ENCODE peak calls at places on chromosomes 12 and 14, in six cellular contexts. One of them, this sample, is unnamed.

GRCh38 chr14:80465541-80466220 is 254.4 kb upstream of the DIO2 start:
- DNase-seq in osteocyte: no peak
- DNase-seq in stimulated activated CD4-positive, alpha-beta T cell treated with anti-CD3 and anti-CD28 coated beads, Interleukin-1b, Interleukin-23, amount 100 ng/mL, for 48 hours: no peak
- DNase-seq in thoracic aorta: no peak
- DNase-seq in NCI-H1105: peak
- DNase-seq in Caco-2: no peak
- DNase-seq in this sample: no peak

GRCh38 chr14:52402812-52403526 is 88.9 kb downstream of the PTGER2 start:
- DNase-seq in Caco-2: no peak
- DNase-seq in osteocyte: no peak
- DNase-seq in thoracic aorta: no peak
- DNase-seq in stimulated activated CD4-positive, alpha-beta T cell treated with anti-CD3 and anti-CD28 coated beads, Interleukin-1b, Interleukin-23, amount 100 ng/mL, for 48 hours: peak
- DNase-seq in NCI-H1105: no peak
- DNase-seq in this sample: peak

GRCh38 chr12:117853600-117853999 is 115.2 kb downstream of the KSR2 start:
- DNase-seq in NCI-H1105: no peak
- DNase-seq in thoracic aorta: no peak
- DNase-seq in Caco-2: peak
- DNase-seq in stimulated activated CD4-positive, alpha-beta T cell treated with anti-CD3 and anti-CD28 coated beads, Interleukin-1b, Interleukin-23, amount 100 ng/mL, for 48 hours: no peak
- DNase-seq in osteocyte: no peak
- DNase-seq in this sample: no peak

GRCh38 chr12:13435535-13435934 is 239.0 kb downstream of the EMP1 start:
- DNase-seq in thoracic aorta: no peak
- DNase-seq in Caco-2: no peak
- DNase-seq in osteocyte: no peak
- DNase-seq in stimulated activated CD4-positive, alpha-beta T cell treated with anti-CD3 and anti-CD28 coated beads, Interleukin-1b, Interleukin-23, amount 100 ng/mL, for 48 hours: no peak
- DNase-seq in NCI-H1105: no peak
- DNase-seq in this sample: no peak

GRCh38 chr12:27524489-27524835 is 456 bp downstream of the PPFIBP1 start:
- DNase-seq in Caco-2: no peak
- DNase-seq in osteocyte: no peak
- DNase-seq in thoracic aorta: no peak
- DNase-seq in NCI-H1105: no peak
- DNase-seq in stimulated activated CD4-positive, alpha-beta T cell treated with anti-CD3 and anti-CD28 coated beads, Interleukin-1b, Interleukin-23, amount 100 ng/mL, for 48 hours: no peak
- DNase-seq in this sample: no peak

GRCh38 chr12:10867381-10867780 is 16.7 kb downstream of the PRH1 start:
- DNase-seq in osteocyte: no peak
- DNase-seq in Caco-2: peak
- DNase-seq in thoracic aorta: no peak
- DNase-seq in NCI-H1105: no peak
- DNase-seq in stimulated activated CD4-positive, alpha-beta T cell treated with anti-CD3 and anti-CD28 coated beads, Interleukin-1b, Interleukin-23, amount 100 ng/mL, for 48 hours: no peak
- DNase-seq in this sample: no peak

GRCh38 chr14:30214456-30215090 is 286.9 kb upstream of the PRKD1 start:
- DNase-seq in NCI-H1105: peak
- DNase-seq in osteocyte: no peak
- DNase-seq in Caco-2: peak
- DNase-seq in thoracic aorta: no peak
- DNase-seq in stimulated activated CD4-positive, alpha-beta T cell treated with anti-CD3 and anti-CD28 coated beads, Interleukin-1b, Interleukin-23, amount 100 ng/mL, for 48 hours: no peak
- DNase-seq in this sample: peak

GRCh38 chr14:70771781-70772212 is 37.5 kb downstream of the MAP3K9 start:
- DNase-seq in NCI-H1105: no peak
- DNase-seq in Caco-2: no peak
- DNase-seq in thoracic aorta: no peak
- DNase-seq in osteocyte: no peak
- DNase-seq in stimulated activated CD4-positive, alpha-beta T cell treated with anti-CD3 and anti-CD28 coated beads, Interleukin-1b, Interleukin-23, amount 100 ng/mL, for 48 hours: no peak
- DNase-seq in this sample: peak

GRCh38 chr12:11991604-11992003 is 79.1 kb upstream of the BCL2L14 start:
- DNase-seq in thoracic aorta: no peak
- DNase-seq in osteocyte: no peak
- DNase-seq in stimulated activated CD4-positive, alpha-beta T cell treated with anti-CD3 and anti-CD28 coated beads, Interleukin-1b, Interleukin-23, amount 100 ng/mL, for 48 hours: no peak
- DNase-seq in Caco-2: no peak
- DNase-seq in NCI-H1105: no peak
- DNase-seq in this sample: peak

GRCh38 chr12:124073636-124074035 is 100.6 kb downstream of the ZNF664 start:
- DNase-seq in NCI-H1105: no peak
- DNase-seq in thoracic aorta: no peak
- DNase-seq in stimulated activated CD4-positive, alpha-beta T cell treated with anti-CD3 and anti-CD28 coated beads, Interleukin-1b, Interleukin-23, amount 100 ng/mL, for 48 hours: no peak
- DNase-seq in osteocyte: no peak
- DNase-seq in Caco-2: no peak
- DNase-seq in this sample: no peak

GRCh38 chr14:102170061-102170460 is 30.4 kb downstream of the WDR20 start:
- DNase-seq in NCI-H1105: no peak
- DNase-seq in osteocyte: no peak
- DNase-seq in Caco-2: no peak
- DNase-seq in stimulated activated CD4-positive, alpha-beta T cell treated with anti-CD3 and anti-CD28 coated beads, Interleukin-1b, Interleukin-23, amount 100 ng/mL, for 48 hours: no peak
- DNase-seq in thoracic aorta: no peak
- DNase-seq in this sample: no peak

GRCh38 chr14:70776197-70776596 is 33.1 kb downstream of the MAP3K9 start:
- DNase-seq in Caco-2: no peak
- DNase-seq in osteocyte: no peak
- DNase-seq in thoracic aorta: no peak
- DNase-seq in stimulated activated CD4-positive, alpha-beta T cell treated with anti-CD3 and anti-CD28 coated beads, Interleukin-1b, Interleukin-23, amount 100 ng/mL, for 48 hours: no peak
- DNase-seq in NCI-H1105: no peak
- DNase-seq in this sample: no peak

GRCh38 chr14:38111046-38111445 is 96.7 kb upstream of the SSTR1 start:
- DNase-seq in stimulated activated CD4-positive, alpha-beta T cell treated with anti-CD3 and anti-CD28 coated beads, Interleukin-1b, Interleukin-23, amount 100 ng/mL, for 48 hours: no peak
- DNase-seq in osteocyte: no peak
- DNase-seq in thoracic aorta: no peak
- DNase-seq in Caco-2: no peak
- DNase-seq in NCI-H1105: no peak
- DNase-seq in this sample: no peak